ENCODE peak calls at places on chromosomes 12 and 14, in ten cellular contexts. I is stomach, Y is HCT116, A is IMR-90, S is tibial nerve, U is prostate gland, X is transverse colon, C is endothelial cell of umbilical vein, P is adrenal gland, J is A549. R is an unnamed sample.

GRCh38 chr12:47850153-47851084 is 30.7 kb upstream of the HDAC7 start:
- DNase-seq in I (no peak), Y (no peak), A (peak), S (no peak), U (no peak), X (no peak), C (no peak), P (no peak), J (no peak), R (no peak)

GRCh38 chr14:22910916-22911315 is 8.0 kb downstream of the RBM23 start:
- DNase-seq in I (no peak), Y (no peak), A (no peak), S (no peak), U (no peak), X (no peak), C (no peak), P (no peak), J (no peak), R (no peak)

GRCh38 chr12:46538976-46539375 is 166.4 kb upstream of the SLC38A2 start:
- DNase-seq in I (no peak), Y (no peak), A (no peak), S (no peak), U (no peak), X (no peak), C (no peak), P (no peak), J (no peak), R (no peak)

GRCh38 chr12:91590991-91591987 is 408.7 kb upstream of the DCN start:
- DNase-seq in I (no peak), Y (no peak), A (no peak), S (no peak), U (no peak), X (no peak), C (no peak), P (no peak), J (no peak), R (no peak)

GRCh38 chr12:57895337-57896138 is 45.8 kb upstream of the ATP23 start:
- DNase-seq in I (no peak), Y (no peak), A (peak), S (no peak), U (no peak), X (no peak), C (no peak), P (no peak), J (no peak), R (no peak)

GRCh38 chr12:108214486-108214885 is 85.4 kb downstream of the WSCD2 start:
- DNase-seq in I (no peak), Y (no peak), A (peak), S (peak), U (no peak), X (no peak), C (peak), P (peak), J (no peak), R (no peak)

GRCh38 chr14:86462193-86462592 is 932.2 kb downstream of the FLRT2 start:
- DNase-seq in I (no peak), Y (no peak), A (peak), S (no peak), U (no peak), X (no peak), C (no peak), P (peak), J (peak), R (no peak)

GRCh38 chr12:131909596-131910219 is 15.3 kb downstream of the ULK1 start:
- DNase-seq in I (no peak), Y (no peak), A (no peak), S (no peak), U (no peak), X (no peak), C (no peak), P (no peak), J (no peak), R (no peak)

GRCh38 chr12:94195483-94195882 is 47.1 kb downstream of the PLXNC1 start:
- DNase-seq in I (no peak), Y (no peak), A (no peak), S (no peak), U (no peak), X (no peak), C (no peak), P (no peak), J (no peak), R (no peak)

GRCh38 chr14:35155962-35156361 is 33.6 kb downstream of the PRORP start:
- DNase-seq in I (no peak), Y (no peak), A (peak), S (no peak), U (no peak), X (no peak), C (peak), P (no peak), J (peak), R (no peak)

GRCh38 chr14:77086017-77086727 is 11.9 kb upstream of the CIPC start:
- DNase-seq in I (no peak), Y (no peak), A (peak), S (no peak), U (peak), X (no peak), C (no peak), P (no peak), J (peak), R (no peak)

GRCh38 chr12:103556890-103557667 is 30.0 kb upstream of the STAB2 start:
- DNase-seq in I (no peak), Y (no peak), A (no peak), S (peak), U (no peak), X (no peak), C (no peak), P (no peak), J (no peak), R (peak)

GRCh38 chr14:23539209-23539866 is 12.2 kb downstream of the ZFHX2 start:
- DNase-seq in I (no peak), Y (peak), A (peak), S (no peak), U (no peak), X (no peak), C (peak), P (peak), J (peak), R (no peak)

DNA sequence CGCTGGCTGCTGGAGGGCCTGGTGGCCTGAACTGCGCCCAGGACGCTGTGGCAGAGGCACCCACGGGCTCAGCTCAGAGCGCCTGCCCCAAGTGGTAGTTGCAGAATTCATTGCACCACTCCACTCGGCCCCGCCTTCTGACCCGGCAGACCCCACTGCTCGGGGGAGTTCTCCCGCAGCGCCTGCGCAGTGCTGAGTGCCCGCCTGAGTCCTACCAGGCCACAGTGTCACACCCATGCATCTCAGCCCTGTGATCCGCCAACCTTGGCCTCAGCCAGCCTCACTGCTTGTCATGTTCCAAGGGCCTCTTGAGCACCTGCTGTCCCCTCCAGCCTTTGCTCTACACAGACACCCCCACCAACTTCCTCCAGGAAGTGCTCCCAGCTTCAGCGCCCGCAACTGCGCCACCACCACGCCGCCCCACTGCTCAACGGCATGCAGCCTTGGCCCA is 12.2 kb downstream of the DEGS2 start:
- DNase-seq in I (no peak), Y (no peak), A (no peak), S (no peak), U (no peak), X (no peak), C (no peak), P (no peak), J (no peak), R (no peak)
- TF ChIP-seq POLR2A in I (no peak), Y (no peak), A (no peak), S (no peak), U (no peak), X (peak), C (no peak), P (no peak), J (no peak), R (no peak)

DNA sequence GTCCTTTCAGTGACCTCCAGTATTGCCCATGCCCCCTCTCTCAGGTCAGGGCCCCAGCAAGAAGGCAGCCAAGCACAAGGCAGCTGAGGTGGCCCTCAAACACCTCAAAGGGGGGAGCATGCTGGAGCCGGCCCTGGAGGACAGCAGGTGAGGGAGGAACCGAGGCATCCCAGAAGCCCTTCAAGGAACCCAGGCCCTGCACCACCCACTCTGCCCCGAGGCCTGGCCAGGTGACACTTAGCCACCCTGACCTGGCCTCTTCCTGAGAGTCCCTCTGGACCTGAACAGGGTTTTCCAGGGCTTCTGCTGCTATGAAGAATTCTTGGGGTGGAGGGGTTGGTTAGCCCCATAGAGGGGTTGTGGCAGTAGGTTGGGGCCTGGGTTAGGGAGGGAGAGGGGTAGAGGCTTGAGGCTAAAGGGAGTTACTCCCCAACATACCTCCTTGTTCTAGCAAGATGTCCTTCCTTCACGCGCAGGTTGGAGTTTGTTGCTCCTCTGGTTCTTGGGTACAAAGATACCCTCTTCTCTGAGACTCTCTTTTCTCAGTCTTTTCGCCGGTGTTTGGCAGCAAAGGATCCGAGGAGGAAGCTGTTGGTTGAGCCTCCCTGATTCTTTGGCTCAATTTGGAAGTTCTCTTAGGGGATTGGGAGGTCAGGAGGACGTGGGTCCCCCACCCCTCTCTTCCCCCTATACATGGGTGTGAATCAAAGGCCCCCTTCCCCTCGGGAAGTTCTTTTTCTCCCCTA is 2.1 kb downstream of the TARBP2 start:
- DNase-seq in I (no peak), Y (no peak), A (no peak), S (no peak), U (no peak), X (no peak), C (no peak), P (no peak), J (no peak), R (no peak)
- H3K4me3 ChIP-seq in I (no peak), Y (no peak), A (no peak), S (no peak), U (no peak), X (no peak), C (no peak), P (no peak), J (no peak), R (no peak)

DNA sequence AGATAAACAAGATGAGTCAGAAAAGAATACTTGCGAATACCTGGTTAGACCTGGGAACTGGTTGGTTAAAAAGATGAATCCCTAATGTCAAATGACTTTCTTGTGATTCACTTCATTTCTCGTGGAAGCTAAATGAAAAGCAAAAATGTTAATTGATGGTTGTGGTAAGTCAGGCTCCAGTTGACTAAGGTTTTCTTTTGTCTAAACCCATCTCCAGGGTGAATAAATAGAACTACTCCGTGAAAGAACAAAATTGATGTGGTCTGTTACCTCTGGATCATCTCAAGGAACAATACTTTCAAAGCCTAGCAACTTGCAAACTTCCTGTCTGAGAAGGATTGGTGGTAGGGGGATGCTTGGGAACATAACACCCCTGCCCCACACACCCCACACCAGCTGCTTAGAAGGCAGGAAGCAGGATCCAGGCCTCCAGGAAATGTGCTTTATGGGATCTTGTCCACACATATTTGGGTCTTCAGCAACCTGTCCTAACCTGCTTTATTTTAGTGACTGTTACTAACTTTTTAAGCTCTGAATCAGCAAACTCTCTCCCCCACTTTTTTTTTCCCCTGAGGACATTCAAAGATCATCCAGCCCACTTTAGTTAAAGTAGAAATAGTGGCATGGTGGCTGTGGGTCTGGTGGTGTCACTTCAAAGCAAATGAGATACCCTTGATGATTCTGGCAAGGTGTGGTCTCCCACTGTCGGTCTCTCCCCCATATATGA is 60.4 kb upstream of the PTHLH start:
- DNase-seq in I (no peak), Y (no peak), A (peak), S (no peak), U (no peak), X (no peak), C (no peak), P (no peak), J (no peak), R (no peak)
- H3K27ac ChIP-seq in I (no peak), Y (no peak), A (no peak), S (no peak), U (no peak), X (no peak), C (no peak), P (no peak), J (peak), R (no peak)

GRCh38 chr12:55718020-55718419 is 2.2 kb upstream of the RDH5 start:
- DNase-seq in I (no peak), Y (no peak), A (no peak), S (no peak), U (no peak), X (no peak), C (no peak), P (no peak), J (no peak), R (no peak)

GRCh38 chr12:55717397-55718007 is 1.7 kb downstream of the BLOC1S1 start:
- DNase-seq in I (no peak), Y (no peak), A (peak), S (no peak), U (no peak), X (peak), C (peak), P (peak), J (no peak), R (no peak)

GRCh38 chr12:55716582-55717396 is 943 bp downstream of the BLOC1S1 start:
- DNase-seq in I (no peak), Y (no peak), A (no peak), S (no peak), U (no peak), X (no peak), C (no peak), P (no peak), J (no peak), R (no peak)

GRCh38 chr12:55715169-55715764 is 579 bp upstream of the BLOC1S1 start:
- DNase-seq in I (no peak), Y (no peak), A (no peak), S (no peak), U (no peak), X (no peak), C (no peak), P (no peak), J (no peak), R (no peak)

DNA sequence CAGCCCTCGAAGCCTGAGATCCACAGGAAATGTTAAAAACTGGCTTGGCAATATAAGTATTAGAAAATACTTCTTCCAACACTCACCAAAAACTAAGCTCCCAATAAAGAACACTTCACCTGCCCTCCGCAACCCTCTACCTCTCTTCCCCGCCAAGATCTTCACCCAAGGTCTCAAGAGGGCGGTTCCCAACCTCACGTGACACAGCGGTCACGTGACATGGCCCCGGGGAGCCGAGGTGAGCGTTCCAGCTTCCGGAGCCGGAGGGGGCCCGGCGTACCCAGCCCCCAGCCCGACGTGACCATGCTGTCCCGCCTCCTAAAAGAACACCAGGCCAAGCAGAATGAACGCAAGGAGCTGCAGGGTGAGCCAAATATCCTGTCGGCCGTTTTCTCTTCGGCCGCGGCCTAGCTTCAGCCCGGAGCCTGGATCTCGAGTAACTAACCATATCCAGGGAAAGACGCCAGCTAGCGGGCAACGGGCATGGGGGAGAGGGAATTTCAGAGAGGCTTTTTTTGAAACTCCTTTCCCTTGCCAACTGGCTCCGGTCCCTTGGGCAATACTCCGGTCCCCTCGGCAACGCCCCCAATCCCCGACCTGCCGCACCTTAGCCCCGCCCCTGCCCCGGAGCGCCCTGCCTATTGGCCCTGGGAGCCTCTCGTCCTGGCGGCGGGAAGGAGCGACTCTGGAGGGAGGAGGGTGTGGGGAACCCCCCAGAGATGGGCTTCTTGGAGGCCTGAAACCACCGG is at the start of gene BLOC1S1:
- DNase-seq in I (peak), Y (peak), A (peak), S (peak), U (peak), X (peak), C (peak), P (peak), J (peak), R (peak)
- TF ChIP-seq POLR2A in I (no peak), Y (peak), A (no peak), S (peak), U (peak), X (peak), C (no peak), P (peak), J (peak), R (peak)

R was measured in gastrocnemius medialis.